ENCODE peak calls at places on chromosome 21, in four cellular contexts. One of them, this sample, is unnamed.

GRCh38 chr21:18521204-18521603 is 117.6 kb upstream of the TMPRSS15 start:
- DNase-seq in H7: no peak
- DNase-seq in CD8-positive, alpha-beta T cell: no peak
- DNase-seq in CD8-positive, alpha-beta memory T cell: no peak
- DNase-seq in this sample: no peak

GRCh38 chr21:16605588-16605987 is 875.8 kb downstream of the USP25 start:
- DNase-seq in CD8-positive, alpha-beta T cell: no peak
- DNase-seq in CD8-positive, alpha-beta memory T cell: no peak
- DNase-seq in H7: no peak
- DNase-seq in this sample: no peak

GRCh38 chr21:20024727-20025126 is 973.5 kb upstream of the NCAM2 start:
- DNase-seq in H7: no peak
- DNase-seq in CD8-positive, alpha-beta memory T cell: no peak
- DNase-seq in CD8-positive, alpha-beta T cell: no peak
- DNase-seq in this sample: no peak

GRCh38 chr21:44612029-44612486 is at the start of gene KRTAP10-8:
- DNase-seq in H7: no peak
- DNase-seq in CD8-positive, alpha-beta memory T cell: no peak
- DNase-seq in CD8-positive, alpha-beta T cell: no peak
- DNase-seq in this sample: no peak

GRCh38 chr21:35229290-35229689 is 180.2 kb upstream of the RUNX1 start:
- DNase-seq in CD8-positive, alpha-beta T cell: no peak
- DNase-seq in H7: no peak
- DNase-seq in CD8-positive, alpha-beta memory T cell: no peak
- DNase-seq in this sample: no peak

GRCh38 chr21:45797338-45797737 is 153.8 kb downstream of the PCBP3 start:
- DNase-seq in CD8-positive, alpha-beta T cell: no peak
- DNase-seq in CD8-positive, alpha-beta memory T cell: no peak
- DNase-seq in H7: no peak
- DNase-seq in this sample: no peak

GRCh38 chr21:21179619-21180336 is 181.6 kb downstream of the NCAM2 start:
- DNase-seq in CD8-positive, alpha-beta memory T cell: no peak
- DNase-seq in CD8-positive, alpha-beta T cell: no peak
- DNase-seq in H7: no peak
- DNase-seq in this sample: no peak

GRCh38 chr21:38806153-38806941 is 618 bp downstream of the ETS2 start:
- DNase-seq in H7: peak
- DNase-seq in CD8-positive, alpha-beta T cell: peak
- DNase-seq in CD8-positive, alpha-beta memory T cell: peak
- DNase-seq in this sample: no peak

GRCh38 chr21:17513214-17514123 is 626 bp downstream of the CXADR start:
- DNase-seq in H7: peak
- DNase-seq in CD8-positive, alpha-beta T cell: peak
- DNase-seq in CD8-positive, alpha-beta memory T cell: no peak
- DNase-seq in this sample: no peak

GRCh38 chr21:16407403-16408279 is 677.9 kb downstream of the USP25 start:
- DNase-seq in H7: no peak
- DNase-seq in CD8-positive, alpha-beta memory T cell: no peak
- DNase-seq in CD8-positive, alpha-beta T cell: no peak
- DNase-seq in this sample: no peak

GRCh38 chr21:40829308-40829707 is 17.6 kb downstream of the DSCAM start:
- DNase-seq in CD8-positive, alpha-beta T cell: no peak
- DNase-seq in CD8-positive, alpha-beta memory T cell: no peak
- DNase-seq in H7: no peak
- DNase-seq in this sample: no peak

GRCh38 chr21:26833460-26833939 is 11.7 kb downstream of the ADAMTS1 start:
- DNase-seq in CD8-positive, alpha-beta T cell: no peak
- DNase-seq in H7: no peak
- DNase-seq in CD8-positive, alpha-beta memory T cell: no peak
- DNase-seq in this sample: no peak

GRCh38 chr21:45557611-45558043 is 15.4 kb upstream of the SLC19A1 start:
- DNase-seq in H7: no peak
- DNase-seq in CD8-positive, alpha-beta T cell: no peak
- DNase-seq in CD8-positive, alpha-beta memory T cell: peak
- DNase-seq in this sample: no peak

GRCh38 chr21:26840912-26841311 is 4.3 kb downstream of the ADAMTS1 start:
- DNase-seq in H7: no peak
- DNase-seq in CD8-positive, alpha-beta memory T cell: no peak
- DNase-seq in CD8-positive, alpha-beta T cell: no peak
- DNase-seq in this sample: no peak

GRCh38 chr21:35256468-35256988 is 207.4 kb upstream of the RUNX1 start:
- DNase-seq in H7: peak
- DNase-seq in CD8-positive, alpha-beta T cell: no peak
- DNase-seq in CD8-positive, alpha-beta memory T cell: no peak
- DNase-seq in this sample: no peak

GRCh38 chr21:17463441-17463840 is 49.4 kb upstream of the CXADR start:
- DNase-seq in CD8-positive, alpha-beta memory T cell: no peak
- DNase-seq in H7: no peak
- DNase-seq in CD8-positive, alpha-beta T cell: no peak
- DNase-seq in this sample: no peak

GRCh38 chr21:35316933-35317332 is 267.8 kb upstream of the RUNX1 start:
- DNase-seq in CD8-positive, alpha-beta T cell: no peak
- DNase-seq in H7: no peak
- DNase-seq in CD8-positive, alpha-beta memory T cell: no peak
- DNase-seq in this sample: no peak

GRCh38 chr21:17139696-17140095 is 373.1 kb upstream of the CXADR start:
- DNase-seq in CD8-positive, alpha-beta memory T cell: no peak
- DNase-seq in H7: no peak
- DNase-seq in CD8-positive, alpha-beta T cell: no peak
- DNase-seq in this sample: no peak

GRCh38 chr21:26147535-26147934 is 23.0 kb downstream of the APP start:
- DNase-seq in CD8-positive, alpha-beta memory T cell: no peak
- DNase-seq in H7: no peak
- DNase-seq in CD8-positive, alpha-beta T cell: no peak
- DNase-seq in this sample: no peak

GRCh38 chr21:39489380-39489924 is 37.7 kb downstream of the SH3BGR start:
- DNase-seq in H7: no peak
- DNase-seq in CD8-positive, alpha-beta T cell: no peak
- DNase-seq in CD8-positive, alpha-beta memory T cell: no peak
- DNase-seq in this sample: no peak

GRCh38 chr21:46157396-46157986 is 2.1 kb upstream of the FTCD start:
- DNase-seq in H7: peak
- DNase-seq in CD8-positive, alpha-beta memory T cell: no peak
- DNase-seq in CD8-positive, alpha-beta T cell: no peak
- DNase-seq in this sample: no peak

GRCh38 chr21:27149034-27149433 is 182.1 kb upstream of the ADAMTS5 start:
- DNase-seq in CD8-positive, alpha-beta memory T cell: no peak
- DNase-seq in H7: no peak
- DNase-seq in CD8-positive, alpha-beta T cell: no peak
- DNase-seq in this sample: no peak

GRCh38 chr21:38756746-38757145 is 49.0 kb upstream of the ETS2 start:
- DNase-seq in CD8-positive, alpha-beta memory T cell: no peak
- DNase-seq in CD8-positive, alpha-beta T cell: no peak
- DNase-seq in H7: no peak
- DNase-seq in this sample: no peak

GRCh38 chr21:33971492-33972013 is 55.9 kb upstream of the ATP5PO start:
- DNase-seq in CD8-positive, alpha-beta memory T cell: no peak
- DNase-seq in CD8-positive, alpha-beta T cell: no peak
- DNase-seq in H7: no peak
- DNase-seq in this sample: no peak
- H3K4me3 ChIP-seq in CD8-positive, alpha-beta memory T cell: no peak
- H3K4me3 ChIP-seq in CD8-positive, alpha-beta T cell: no peak
- H3K4me3 ChIP-seq in H7: no peak
- H3K4me3 ChIP-seq in this sample: no peak

GRCh38 chr21:41952568-41953248 is 1.1 kb downstream of the C2CD2 start:
- DNase-seq in H7: peak
- DNase-seq in CD8-positive, alpha-beta memory T cell: no peak
- DNase-seq in CD8-positive, alpha-beta T cell: no peak
- DNase-seq in this sample: no peak
- H3K4me3 ChIP-seq in H7: peak
- H3K4me3 ChIP-seq in CD8-positive, alpha-beta memory T cell: no peak
- H3K4me3 ChIP-seq in CD8-positive, alpha-beta T cell: no peak
- H3K4me3 ChIP-seq in this sample: peak

GRCh38 chr21:42798106-42798505 is 81.2 kb downstream of the WDR4 start:
- DNase-seq in CD8-positive, alpha-beta memory T cell: no peak
- DNase-seq in CD8-positive, alpha-beta T cell: no peak
- DNase-seq in H7: no peak
- DNase-seq in this sample: no peak

GRCh38 chr21:42797522-42797921 is 81.8 kb downstream of the WDR4 start:
- DNase-seq in H7: no peak
- DNase-seq in CD8-positive, alpha-beta memory T cell: no peak
- DNase-seq in CD8-positive, alpha-beta T cell: no peak
- DNase-seq in this sample: no peak

GRCh38 chr21:42796327-42797062 is 82.8 kb downstream of the WDR4 start:
- DNase-seq in CD8-positive, alpha-beta memory T cell: no peak
- DNase-seq in H7: peak
- DNase-seq in CD8-positive, alpha-beta T cell: no peak
- DNase-seq in this sample: no peak

GRCh38 chr21:42799948-42800347 is 79.4 kb downstream of the WDR4 start:
- DNase-seq in H7: no peak
- DNase-seq in CD8-positive, alpha-beta memory T cell: no peak
- DNase-seq in CD8-positive, alpha-beta T cell: no peak
- DNase-seq in this sample: no peak

DNA sequence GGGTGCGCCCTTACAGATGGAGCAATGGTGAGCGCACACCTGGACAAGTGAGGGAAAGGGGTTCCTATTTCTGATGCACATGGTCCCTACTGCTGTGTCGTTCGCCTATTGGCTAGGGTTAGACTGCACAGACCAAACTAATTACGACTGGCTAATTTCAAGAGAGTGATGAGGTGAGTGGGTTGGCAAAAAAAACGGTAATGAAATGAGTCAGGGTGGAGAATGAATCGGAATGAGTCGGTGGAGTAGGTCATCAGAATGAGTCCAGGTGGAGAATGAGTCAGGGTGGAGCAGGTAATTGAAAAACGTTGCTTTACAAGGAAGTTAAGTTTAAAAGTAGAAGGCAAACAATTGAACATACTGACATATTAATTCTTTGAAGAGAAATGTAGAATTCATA is 79.8 kb downstream of the WDR4 start:
- DNase-seq in H7: no peak
- DNase-seq in CD8-positive, alpha-beta T cell: no peak
- DNase-seq in CD8-positive, alpha-beta memory T cell: no peak
- DNase-seq in this sample: no peak
- H3K4me3 ChIP-seq in H7: no peak
- H3K4me3 ChIP-seq in CD8-positive, alpha-beta T cell: no peak
- H3K4me3 ChIP-seq in CD8-positive, alpha-beta memory T cell: no peak
- H3K4me3 ChIP-seq in this sample: no peak

GRCh38 chr21:31340942-31341487 is 3.0 kb downstream of the TIAM1 start:
- DNase-seq in CD8-positive, alpha-beta T cell: no peak
- DNase-seq in H7: no peak
- DNase-seq in CD8-positive, alpha-beta memory T cell: no peak
- DNase-seq in this sample: no peak

GRCh38 chr21:31343680-31344480 is at the start of gene TIAM1:
- DNase-seq in CD8-positive, alpha-beta memory T cell: no peak
- DNase-seq in CD8-positive, alpha-beta T cell: no peak
- DNase-seq in H7: peak
- DNase-seq in this sample: peak

GRCh38 chr21:31340499-31340898 is 3.6 kb downstream of the TIAM1 start:
- DNase-seq in CD8-positive, alpha-beta memory T cell: no peak
- DNase-seq in CD8-positive, alpha-beta T cell: no peak
- DNase-seq in H7: no peak
- DNase-seq in this sample: no peak

GRCh38 chr21:31342328-31342727 is 1.7 kb downstream of the TIAM1 start:
- DNase-seq in CD8-positive, alpha-beta memory T cell: no peak
- DNase-seq in H7: no peak
- DNase-seq in CD8-positive, alpha-beta T cell: no peak
- DNase-seq in this sample: no peak

DNA sequence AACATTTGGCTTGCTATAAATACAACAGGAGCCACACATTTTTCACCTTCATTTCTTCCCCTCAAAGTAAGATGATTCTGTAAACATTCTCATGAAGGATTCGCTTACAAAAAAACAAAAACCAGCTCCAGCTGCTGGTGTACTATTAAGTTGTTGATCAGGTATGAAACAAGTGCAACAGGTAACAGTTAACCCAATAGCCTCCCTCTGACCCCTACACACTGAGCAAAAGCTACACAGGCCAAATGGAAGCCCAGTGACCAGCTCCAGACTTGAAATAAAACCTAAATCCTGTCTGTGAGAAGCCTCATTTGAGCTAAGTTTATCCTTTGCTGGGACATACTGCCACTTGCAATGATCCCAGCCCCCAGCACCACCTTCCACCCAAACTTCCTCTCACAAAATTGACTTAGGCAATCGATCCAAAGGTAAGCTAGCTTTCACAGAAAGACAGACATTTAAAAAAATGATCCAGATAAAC is 991 bp downstream of the TIAM1 start:
- DNase-seq in H7: no peak
- DNase-seq in CD8-positive, alpha-beta T cell: no peak
- DNase-seq in CD8-positive, alpha-beta memory T cell: no peak
- DNase-seq in this sample: no peak
- H3K4me3 ChIP-seq in H7: peak
- H3K4me3 ChIP-seq in CD8-positive, alpha-beta T cell: peak
- H3K4me3 ChIP-seq in CD8-positive, alpha-beta memory T cell: peak
- H3K4me3 ChIP-seq in this sample: peak

DNA sequence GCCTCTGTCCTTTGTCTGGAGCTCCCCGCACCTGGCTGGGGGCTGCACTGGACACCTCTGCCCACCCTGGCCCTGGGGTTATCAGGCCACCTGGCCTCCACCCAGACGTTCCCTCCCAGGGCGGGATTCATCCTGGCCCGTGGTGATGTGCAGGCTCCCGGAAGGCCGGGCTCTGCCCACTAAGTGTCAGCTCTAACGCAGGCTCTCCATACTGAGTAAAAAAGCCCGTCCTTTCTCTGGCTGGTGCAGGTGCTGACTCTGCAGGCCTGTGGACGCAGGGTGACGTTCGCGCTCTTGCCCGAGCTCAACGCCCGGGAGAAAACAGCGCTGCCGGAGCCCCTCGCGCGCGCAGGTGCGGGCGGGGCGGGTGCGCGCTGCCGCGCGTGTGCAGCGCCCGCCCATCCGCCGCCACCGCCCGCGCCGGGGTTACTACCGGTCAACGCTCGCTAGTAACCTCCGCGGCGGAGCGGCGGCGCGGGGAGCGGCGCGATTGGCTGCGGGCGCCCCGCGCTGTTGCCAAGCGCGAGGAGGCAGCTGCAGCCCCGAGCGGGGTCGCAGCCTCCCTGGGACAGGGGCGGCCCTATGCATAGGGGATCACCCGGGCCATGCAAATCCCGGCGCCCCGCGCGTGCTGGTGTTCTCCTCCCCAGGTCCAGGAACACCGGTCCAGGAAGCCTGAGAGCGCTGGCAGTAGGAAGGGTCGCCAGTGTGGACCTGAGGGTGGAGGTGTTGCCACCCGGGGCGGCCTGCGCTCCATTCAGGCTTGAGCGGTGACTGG is 15.7 kb downstream of the ABCG1 start:
- DNase-seq in H7: peak
- DNase-seq in CD8-positive, alpha-beta memory T cell: peak
- DNase-seq in CD8-positive, alpha-beta T cell: peak
- DNase-seq in this sample: no peak
- H3K4me3 ChIP-seq in H7: peak
- H3K4me3 ChIP-seq in CD8-positive, alpha-beta memory T cell: peak
- H3K4me3 ChIP-seq in CD8-positive, alpha-beta T cell: peak
- H3K4me3 ChIP-seq in this sample: peak

GRCh38 chr21:36700961-36701911 is 2.3 kb downstream of the SIM2 start:
- DNase-seq in H7: peak
- DNase-seq in CD8-positive, alpha-beta memory T cell: no peak
- DNase-seq in CD8-positive, alpha-beta T cell: no peak
- DNase-seq in this sample: no peak
- H3K4me3 ChIP-seq in H7: no peak
- H3K4me3 ChIP-seq in CD8-positive, alpha-beta memory T cell: no peak
- H3K4me3 ChIP-seq in CD8-positive, alpha-beta T cell: no peak
- H3K4me3 ChIP-seq in this sample: no peak

GRCh38 chr21:31557956-31558838 is 101.3 kb upstream of the SOD1 start:
- DNase-seq in H7: peak
- DNase-seq in CD8-positive, alpha-beta memory T cell: no peak
- DNase-seq in CD8-positive, alpha-beta T cell: peak
- DNase-seq in this sample: no peak
- H3K4me3 ChIP-seq in H7: peak
- H3K4me3 ChIP-seq in CD8-positive, alpha-beta memory T cell: peak
- H3K4me3 ChIP-seq in CD8-positive, alpha-beta T cell: peak
- H3K4me3 ChIP-seq in this sample: peak

This sample was measured in iPS DF 6.9.